ENCODE peak calls at places on chromosomes 6 and 20, in nine cellular contexts. M is RWPE1; H is bronchial epithelial cell; Y is tibial nerve; C is AG04450; P is CD4-positive, alpha-beta T cell; D is omental fat pad; J is progenitor cell of endocrine pancreas; B is K562. V is an unnamed sample.

GRCh38 chr20:16537918-16538317 is 35.3 kb downstream of the KIF16B start:
- DNase-seq in M (no peak), D (no peak), C (no peak), Y (no peak), P (no peak), J (no peak), H (peak), B (no peak), V (no peak)

GRCh38 chr20:35831029-35831428 is 59.2 kb downstream of the PHF20 start:
- DNase-seq in H (peak), Y (no peak), B (no peak), M (no peak), P (no peak), C (no peak), D (no peak), J (no peak), V (no peak)

GRCh38 chr20:45387274-45387673 is 9.1 kb upstream of the TP53TG5 start:
- DNase-seq in P (no peak), M (no peak), J (no peak), H (no peak), Y (no peak), C (no peak), D (no peak), B (no peak), V (no peak)

GRCh38 chr20:23347791-23348190 is 2.8 kb upstream of the NXT1 start:
- DNase-seq in B (no peak), C (no peak), H (no peak), J (no peak), D (no peak), Y (no peak), P (no peak), M (no peak), V (no peak)

GRCh38 chr20:49132995-49133451 is 55.1 kb downstream of the STAU1 start:
- DNase-seq in D (no peak), P (no peak), H (peak), Y (no peak), B (peak), J (no peak), M (peak), C (peak), V (peak)

GRCh38 chr6:139334791-139335446 is 39.5 kb downstream of the CITED2 start:
- DNase-seq in C (peak), B (no peak), Y (no peak), P (no peak), M (peak), J (no peak), D (no peak), H (peak), V (no peak)

GRCh38 chr6:105769987-105770386 is 316.1 kb upstream of the PRDM1 start:
- DNase-seq in P (no peak), C (no peak), H (peak), Y (no peak), B (no peak), M (peak), D (no peak), J (no peak), V (no peak)

GRCh38 chr20:5767493-5768098 is 17.4 kb downstream of the SHLD1 start:
- DNase-seq in H (no peak), C (no peak), J (no peak), Y (no peak), B (no peak), D (no peak), M (no peak), P (no peak), V (no peak)

GRCh38 chr6:144931172-144932035 is 646.3 kb downstream of the UTRN start:
- DNase-seq in M (peak), J (no peak), C (no peak), D (no peak), B (no peak), H (peak), P (no peak), Y (no peak), V (peak)

GRCh38 chr20:1297486-1297885 is 31.4 kb downstream of the SNPH start:
- DNase-seq in J (no peak), Y (no peak), B (no peak), H (no peak), C (no peak), M (no peak), P (no peak), D (no peak), V (no peak)

GRCh38 chr20:33277471-33278441 is 5.3 kb upstream of the BPIFB1 start:
- DNase-seq in C (no peak), P (no peak), H (no peak), D (no peak), Y (no peak), J (no peak), B (no peak), M (no peak), V (no peak)

GRCh38 chr20:41201760-41202159 is 64.4 kb downstream of the PLCG1 start:
- DNase-seq in J (no peak), H (no peak), D (no peak), C (no peak), B (no peak), M (no peak), P (no peak), Y (no peak), V (no peak)

GRCh38 chr6:107805504-107805903 is 18.6 kb downstream of the SCML4 start:
- DNase-seq in J (no peak), D (no peak), C (no peak), P (no peak), B (no peak), H (no peak), Y (no peak), M (no peak), V (no peak)

GRCh38 chr6:139126255-139126654 is 8.6 kb upstream of the HECA start:
- DNase-seq in B (no peak), M (peak), D (no peak), P (no peak), Y (no peak), C (peak), H (peak), J (no peak), V (no peak)

GRCh38 chr6:116096979-116097816 is 3.5 kb upstream of the NT5DC1 start:
- DNase-seq in C (no peak), Y (no peak), M (no peak), H (peak), J (no peak), P (no peak), B (no peak), D (no peak), V (no peak)
- TF ChIP-seq CTCF in C (peak), Y (peak), M (peak), H (peak), J (peak), P (peak), B (no peak), D (no peak), V (peak)

DNA sequence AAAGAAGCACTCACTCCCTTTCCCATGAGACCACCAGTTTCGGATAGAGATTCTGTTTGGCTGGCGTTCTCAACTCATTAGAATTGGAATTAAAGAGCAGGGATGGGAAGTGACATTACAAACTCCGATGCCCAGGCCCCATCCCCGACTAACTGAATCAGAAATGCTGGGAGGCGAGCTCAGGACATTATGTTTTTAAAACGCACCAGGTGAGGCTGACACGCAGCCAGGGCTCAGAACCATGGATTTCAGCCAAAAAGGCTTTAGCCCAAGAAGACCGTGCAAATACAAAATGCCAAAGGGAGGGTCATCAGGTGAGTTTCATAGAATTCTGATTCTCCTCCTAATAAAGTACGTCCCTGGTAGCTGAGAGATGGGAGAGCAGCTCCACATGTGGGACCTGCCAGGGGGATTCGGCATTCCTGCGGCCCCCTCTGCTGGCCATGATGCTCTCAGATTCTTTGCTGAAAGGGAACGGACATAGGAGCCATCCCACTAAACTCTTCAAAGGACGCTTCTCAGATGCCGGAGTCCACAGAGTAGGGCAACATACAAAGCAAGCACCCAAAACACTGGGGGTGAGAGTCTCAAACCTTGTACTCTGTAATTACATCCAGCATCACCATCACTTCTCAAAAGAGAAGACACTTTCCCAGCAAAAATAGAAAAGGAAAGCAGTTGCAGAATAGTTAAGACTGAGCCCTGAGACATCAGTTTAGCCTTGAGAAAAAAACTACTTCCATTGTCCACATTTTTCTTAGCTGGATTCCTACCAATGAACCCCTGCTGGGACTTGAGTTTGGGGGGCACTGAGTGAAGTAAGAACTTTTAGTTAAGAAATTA is 205.2 kb downstream of the BMP7 start:
- DNase-seq in H (no peak), C (no peak), M (peak), J (no peak), D (no peak), B (peak), P (no peak), Y (no peak), V (peak)
- TF ChIP-seq CTCF in H (no peak), C (peak), M (no peak), J (peak), D (no peak), B (peak), P (no peak), Y (peak), V (peak)

GRCh38 chr6:168078199-168078942 is 641 bp downstream of the FRMD1 start:
- DNase-seq in C (no peak), H (no peak), D (no peak), J (no peak), B (no peak), P (no peak), Y (no peak), M (no peak), V (no peak)
- TF ChIP-seq CTCF in C (no peak), H (no peak), D (no peak), J (no peak), B (no peak), P (no peak), Y (no peak), M (no peak), V (no peak)

GRCh38 chr6:6494677-6495076 is 93.8 kb upstream of the LY86 start:
- DNase-seq in Y (peak), P (no peak), C (no peak), B (peak), D (no peak), H (peak), M (peak), J (peak), V (peak)
- TF ChIP-seq CTCF in Y (peak), P (no peak), C (no peak), B (peak), D (no peak), H (peak), M (peak), J (peak), V (peak)